ENCODE peak calls at places on chromosomes 13 and 19, in four cellular contexts. N, D, R and Q are unnamed samples.

GRCh38 chr19:11421607-11422098 is 2.5 kb upstream of the RGL3 start:
- DNase-seq in N (no peak), D (no peak), R (peak), Q (peak)

GRCh38 chr19:11737964-11738745 is 591 bp downstream of the ZNF823 start:
- DNase-seq in D (peak), N (peak), R (peak), Q (peak)

GRCh38 chr13:65336916-65337315 is 1893.2 kb downstream of the PCDH9 start:
- DNase-seq in N (no peak), D (no peak), R (no peak), Q (no peak)

GRCh38 chr13:52001120-52001731 is 10.0 kb downstream of the ATP7B start:
- DNase-seq in D (no peak), R (no peak), N (no peak), Q (peak)

GRCh38 chr19:38293281-38293680 is 10.8 kb upstream of the C19orf33 start:
- DNase-seq in N (no peak), D (peak), R (no peak), Q (no peak)

GRCh38 chr19:47273313-47274070 is 1.2 kb upstream of the INAFM1 start:
- DNase-seq in D (peak), R (peak), N (peak), Q (peak)

GRCh38 chr19:7346488-7346971 is 2.2 kb upstream of the ARHGEF18 start:
- DNase-seq in R (no peak), N (no peak), D (no peak), Q (no peak)

GRCh38 chr19:40241809-40242384 is 15.4 kb upstream of the CCNP start:
- DNase-seq in D (peak), R (no peak), N (no peak), Q (no peak)

GRCh38 chr13:63190219-63190618 is 1774.6 kb upstream of the PCDH20 start:
- DNase-seq in N (no peak), R (no peak), D (no peak), Q (no peak)

GRCh38 chr19:57802269-57802668 is 12.4 kb downstream of the ZNF552 start:
- DNase-seq in N (no peak), D (no peak), R (no peak), Q (no peak)

GRCh38 chr19:38360839-38361631 is 13.3 kb upstream of the PSMD8 start:
- DNase-seq in R (no peak), N (no peak), D (no peak), Q (no peak)

GRCh38 chr19:19448238-19448544 is 42.7 kb downstream of the GATAD2A start:
- DNase-seq in D (peak), N (no peak), R (peak), Q (no peak)

GRCh38 chr13:113581871-113582270 is 2.7 kb upstream of the TFDP1 start:
- DNase-seq in N (no peak), D (no peak), R (no peak), Q (no peak)

GRCh38 chr13:67515895-67516294 is 285.8 kb upstream of the PCDH9 start:
- DNase-seq in D (no peak), R (no peak), N (no peak), Q (no peak)

GRCh38 chr13:102642029-102642428 is 45.2 kb downstream of the TPP2 start:
- DNase-seq in R (no peak), D (no peak), N (no peak), Q (no peak)

GRCh38 chr13:24625870-24626419 is 54.3 kb upstream of the ATP12A start:
- DNase-seq in R (no peak), N (no peak), D (no peak), Q (no peak)

GRCh38 chr19:38277969-38278680 is 13.8 kb downstream of the SPINT2 start:
- DNase-seq in N (no peak), D (no peak), R (no peak), Q (no peak)

GRCh38 chr13:78147905-78148304 is 229.3 kb upstream of the EDNRB start:
- DNase-seq in R (no peak), N (no peak), D (no peak), Q (no peak)

GRCh38 chr13:24270639-24271131 is 38.7 kb upstream of the C1QTNF9 start:
- DNase-seq in D (peak), N (peak), R (peak), Q (no peak)

GRCh38 chr19:8578642-8579265 is 1.5 kb upstream of the MYO1F start:
- DNase-seq in D (peak), N (peak), R (peak), Q (peak)

GRCh38 chr19:11560404-11560988 is 1.5 kb upstream of the ELOF1 start:
- DNase-seq in R (no peak), D (no peak), N (peak), Q (peak)

GRCh38 chr19:661427-662196 is 1.4 kb downstream of the RNF126 start:
- DNase-seq in D (no peak), R (peak), N (peak), Q (no peak)

GRCh38 chr13:28545583-28546333 is 50.8 kb upstream of the FLT1 start:
- DNase-seq in D (no peak), N (no peak), R (no peak), Q (no peak)

GRCh38 chr13:40539954-40540706 is 126.3 kb downstream of the FOXO1 start:
- DNase-seq in N (no peak), D (no peak), R (no peak), Q (no peak)

GRCh38 chr13:112153846-112154245 is 86.9 kb downstream of the SOX1 start:
- DNase-seq in R (no peak), N (no peak), D (no peak), Q (no peak)

GRCh38 chr13:52707375-52707774 is 32.2 kb downstream of the CNMD start:
- DNase-seq in R (no peak), N (no peak), D (no peak), Q (no peak)

GRCh38 chr19:48543121-48543710 is 8.8 kb upstream of the SULT2B1 start:
- DNase-seq in R (peak), N (no peak), D (no peak), Q (no peak)

GRCh38 chr19:56538254-56538760 is 441 bp upstream of the ZFP28 start:
- DNase-seq in N (peak), R (peak), D (peak), Q (no peak)